ENCODE peak calls at places on chromosomes 2 and 18, in six cellular contexts. Q, Z, P, T, N and H are unnamed samples.

GRCh38 chr2:193868132-193868531 is 1673.4 kb upstream of the TMEFF2 start:
- ATAC-seq in Q (no peak), Z (no peak), P (no peak), T (no peak), N (no peak), H (no peak)

GRCh38 chr2:30684546-30684945 is 122.7 kb downstream of the CAPN13 start:
- ATAC-seq in Q (no peak), Z (no peak), P (no peak), T (no peak), N (no peak), H (no peak)

GRCh38 chr2:54599914-54600313 is 123.5 kb upstream of the EML6 start:
- ATAC-seq in Q (no peak), Z (no peak), P (no peak), T (peak), N (peak), H (peak)

GRCh38 chr2:67260348-67261277 is 136.5 kb upstream of the ETAA1 start:
- ATAC-seq in Q (peak), Z (no peak), P (peak), T (no peak), N (no peak), H (peak)

GRCh38 chr2:19101968-19102367 is 256.5 kb downstream of the OSR1 start:
- ATAC-seq in Q (no peak), Z (no peak), P (no peak), T (peak), N (no peak), H (no peak)

GRCh38 chr2:148660999-148661398 is 16.4 kb downstream of the EPC2 start:
- ATAC-seq in Q (no peak), Z (no peak), P (no peak), T (no peak), N (no peak), H (no peak)

GRCh38 chr18:22032392-22032961 is 136.9 kb upstream of the GATA6 start:
- ATAC-seq in Q (peak), Z (no peak), P (peak), T (no peak), N (no peak), H (no peak)

GRCh38 chr2:86314125-86314524 is 23.3 kb downstream of the REEP1 start:
- ATAC-seq in Q (no peak), Z (no peak), P (no peak), T (no peak), N (no peak), H (peak)

GRCh38 chr18:58871514-58872490 is 7.1 kb downstream of the ZNF532 start:
- ATAC-seq in Q (no peak), Z (no peak), P (no peak), T (no peak), N (no peak), H (no peak)
- H3K27ac ChIP-seq in Q (peak), Z (no peak), P (no peak), T (no peak), N (no peak), H (peak)

DNA sequence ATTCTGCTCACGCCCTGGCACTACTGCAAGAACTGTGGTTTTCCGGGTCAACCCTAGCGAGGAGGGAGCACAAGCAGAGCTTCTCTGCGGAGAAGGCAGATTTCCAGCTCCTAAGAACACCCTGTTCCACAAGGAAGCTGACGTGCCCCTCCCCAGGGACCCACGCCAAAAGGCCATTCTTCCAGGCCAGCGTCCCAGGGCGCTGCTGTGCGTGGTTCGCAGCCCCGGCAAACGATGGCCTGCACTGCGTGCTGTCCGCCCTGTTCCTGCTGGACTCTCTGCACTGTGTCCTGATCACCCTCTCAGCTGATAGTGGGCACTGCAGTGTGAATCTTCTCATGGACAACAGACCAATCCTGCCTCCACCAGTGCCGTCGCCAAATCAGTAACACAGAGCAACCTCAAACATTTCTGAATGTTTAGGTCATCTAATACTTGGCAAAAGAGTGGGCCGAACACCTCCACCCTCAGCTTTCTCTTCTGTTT is 49.1 kb downstream of the ADI1 start:
- ATAC-seq in Q (no peak), Z (no peak), P (peak), T (no peak), N (no peak), H (peak)
- TF ChIP-seq POLR2A in Q (no peak), Z (no peak), P (no peak), T (no peak), N (no peak), H (peak)

DNA sequence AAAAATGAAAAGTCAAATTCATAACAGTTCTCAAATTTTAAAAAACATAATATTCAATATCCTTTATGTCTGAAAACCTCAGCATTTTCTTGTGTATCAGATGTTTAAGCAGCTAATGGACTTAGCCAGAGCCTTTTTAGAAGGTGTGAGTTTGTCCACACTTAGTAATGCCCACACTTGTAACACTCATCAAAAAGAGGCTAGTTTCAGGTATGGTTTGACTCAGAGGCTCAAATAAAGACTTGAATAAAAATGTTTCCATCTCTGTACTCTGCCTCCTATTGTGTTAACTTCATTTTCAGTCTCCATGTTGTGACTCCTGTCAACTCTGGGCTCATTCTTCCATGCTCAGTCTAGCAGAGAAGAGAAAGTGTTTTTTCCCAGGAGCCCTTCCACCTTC is 311.6 kb downstream of the IRS1 start:
- ATAC-seq in Q (no peak), Z (peak), P (no peak), T (no peak), N (no peak), H (no peak)
- TF ChIP-seq EP300 in Q (no peak), Z (no peak), P (no peak), T (no peak), N (no peak), H (no peak)

DNA sequence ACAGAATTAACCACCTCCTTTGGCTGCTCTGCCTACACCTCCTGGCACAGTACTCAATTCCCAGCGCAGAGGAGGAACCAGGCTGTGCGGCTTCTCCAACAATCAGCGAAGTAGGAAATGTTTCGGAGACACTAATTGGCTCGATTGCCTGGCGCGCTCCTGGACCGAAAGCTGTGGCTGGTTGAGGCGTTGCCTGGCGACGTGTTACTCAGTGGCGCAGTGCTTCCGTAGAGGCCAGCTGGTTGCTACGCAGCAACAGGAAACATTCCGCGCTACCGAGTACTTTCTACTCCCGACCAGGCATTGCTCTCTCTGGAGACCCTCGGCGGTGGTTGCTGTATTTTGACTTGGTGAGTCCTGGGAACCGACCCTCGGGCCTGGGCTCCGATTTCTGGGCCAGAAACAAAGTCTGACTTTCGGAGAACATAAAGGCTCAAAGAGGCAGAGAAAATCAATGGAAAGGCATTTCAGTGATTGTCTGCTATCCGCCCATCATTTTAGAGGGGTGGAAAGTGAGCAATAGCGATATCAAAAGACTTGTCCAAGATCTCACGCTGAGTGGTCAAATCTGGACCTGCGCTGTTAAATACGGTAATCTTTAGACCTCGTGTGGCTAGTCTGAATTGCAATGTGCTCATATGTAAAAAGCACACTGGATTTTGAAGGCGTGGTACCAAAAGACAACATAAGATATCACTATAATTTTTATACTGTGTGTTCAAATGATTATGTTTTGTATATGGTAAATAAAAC is at the start of gene DNAH6:
- ATAC-seq in Q (peak), Z (peak), P (peak), T (peak), N (peak), H (peak)
- H3K27ac ChIP-seq in Q (no peak), Z (no peak), P (no peak), T (no peak), N (no peak), H (peak)

DNA sequence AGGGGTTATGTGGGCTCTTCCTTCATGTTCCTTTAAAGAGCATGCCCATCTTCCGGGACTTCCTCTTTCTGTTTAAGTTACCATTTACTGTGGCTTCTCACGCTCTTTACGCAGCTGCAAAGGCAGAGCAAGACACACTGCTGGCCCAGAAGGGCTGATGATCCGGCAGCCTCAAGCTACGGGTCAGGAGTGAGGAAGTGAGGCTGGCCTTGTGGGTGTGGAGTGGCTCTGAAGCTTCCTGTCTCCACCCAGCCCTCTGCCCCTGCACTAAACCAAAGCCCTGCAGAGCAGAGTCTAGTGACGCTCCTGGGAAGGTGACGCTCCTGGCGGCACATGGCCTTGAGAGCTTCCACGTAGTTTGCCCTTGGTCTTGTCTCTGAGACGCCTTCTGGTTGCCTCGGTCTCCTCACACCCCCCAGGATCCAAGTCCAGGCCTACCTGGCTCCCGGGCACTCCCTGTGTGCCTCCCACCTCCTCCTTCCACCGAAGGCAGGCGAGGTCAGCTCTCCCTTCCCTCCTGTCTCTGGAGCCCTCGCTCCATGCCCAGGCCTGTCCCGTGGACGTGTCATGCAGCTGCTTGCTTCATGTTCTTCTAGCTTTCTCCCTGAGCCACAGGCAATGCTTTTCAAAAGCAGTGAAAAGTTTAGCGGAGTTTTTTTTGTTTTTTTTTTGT is 50.3 kb downstream of the ARL4C start:
- ATAC-seq in Q (no peak), Z (peak), P (peak), T (no peak), N (no peak), H (peak)
- TF ChIP-seq POLR2A in Q (no peak), Z (peak), P (no peak), T (no peak), N (no peak), H (peak)

GRCh38 chr2:217622205-217622621 is 380.6 kb downstream of the TNS1 start:
- ATAC-seq in Q (no peak), Z (no peak), P (peak), T (peak), N (no peak), H (peak)
- TF ChIP-seq EP300 in Q (no peak), Z (no peak), P (peak), T (no peak), N (no peak), H (no peak)

GRCh38 chr2:235644191-235644590 is 150.3 kb downstream of the AGAP1 start:
- ATAC-seq in Q (no peak), Z (no peak), P (no peak), T (no peak), N (no peak), H (no peak)
- H3K27ac ChIP-seq in Q (no peak), Z (no peak), P (no peak), T (no peak), N (no peak), H (peak)

DNA sequence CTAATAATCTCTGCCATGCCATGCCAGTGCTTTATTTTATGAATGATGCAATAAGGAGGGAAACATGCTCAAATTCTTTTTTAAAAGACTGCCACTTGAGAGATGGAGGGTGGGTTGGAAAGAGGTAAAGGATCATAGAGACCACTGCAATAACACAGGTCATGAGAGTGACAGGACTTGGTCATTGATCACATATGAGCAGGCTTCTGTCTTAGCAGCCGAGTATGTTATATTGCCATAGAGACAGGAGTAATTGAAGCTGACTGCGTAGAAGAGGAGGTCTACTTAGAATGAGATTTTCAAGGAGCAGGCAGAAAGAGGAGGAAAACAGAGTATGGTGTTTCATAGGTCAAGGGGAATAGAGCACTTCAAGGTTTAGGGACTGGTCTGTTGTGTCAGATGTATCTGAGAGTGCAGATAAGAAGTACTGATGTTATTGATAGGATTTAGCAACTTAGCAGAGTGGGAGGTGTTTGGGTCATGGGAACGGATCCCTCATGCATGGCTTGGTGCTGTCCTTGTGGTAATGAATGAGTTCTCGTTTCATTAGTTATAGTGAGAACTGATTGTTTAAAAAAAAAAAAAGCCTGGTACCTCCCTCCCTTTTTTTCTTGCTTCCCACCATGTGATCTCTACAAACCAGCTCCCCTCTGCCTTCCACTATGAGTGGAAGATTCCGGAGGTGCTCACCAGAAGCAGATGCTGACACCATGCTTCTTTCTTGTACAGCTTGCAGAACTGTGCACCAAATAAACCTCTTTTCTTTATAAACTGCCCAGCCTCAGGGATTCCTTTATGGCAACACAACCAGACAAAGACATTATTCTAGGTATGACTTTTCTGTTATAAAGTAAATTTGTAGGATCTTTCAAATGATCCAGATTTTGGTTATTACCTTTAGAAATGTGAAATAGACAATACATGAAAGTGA is 32.8 kb downstream of the UGP2 start:
- ATAC-seq in Q (no peak), Z (no peak), P (no peak), T (no peak), N (no peak), H (no peak)
- TF ChIP-seq POLR2A in Q (no peak), Z (no peak), P (no peak), T (no peak), N (no peak), H (no peak)

GRCh38 chr2:2523395-2524339 is 192.6 kb upstream of the MYT1L start:
- ATAC-seq in Q (no peak), Z (no peak), P (no peak), T (no peak), N (no peak), H (no peak)
- TF ChIP-seq EP300 in Q (no peak), Z (no peak), P (no peak), T (no peak), N (no peak), H (no peak)

GRCh38 chr2:108570416-108570815 is 36.1 kb downstream of the LIMS1 start:
- ATAC-seq in Q (peak), Z (no peak), P (no peak), T (peak), N (peak), H (no peak)
- H3K27ac ChIP-seq in Q (peak), Z (no peak), P (no peak), T (no peak), N (no peak), H (no peak)